ENCODE peak calls at places on chromosomes 2 and 18, in seven cellular contexts. L, E, O, N, M, G and K are unnamed samples.

GRCh38 chr2:222307138-222307756 is 8.4 kb upstream of the PAX3 start:
- DNase-seq in M (no peak), G (peak; percentile 68), N (no peak), E (no peak), L (no peak), O (no peak), K (no peak)

GRCh38 chr2:149617476-149617875 is 29.9 kb upstream of the MMADHC start:
- DNase-seq in E (no peak), G (no peak), L (no peak), M (no peak), N (no peak), O (no peak), K (no peak)

GRCh38 chr2:175175320-175175719 is 6.2 kb downstream of the ATP5MC3 start:
- DNase-seq in G (no peak), N (no peak), O (no peak), L (no peak), M (no peak), E (no peak), K (no peak)

GRCh38 chr2:119475225-119475856 is 43.7 kb downstream of the TMEM37 start:
- DNase-seq in G (peak; percentile 23), M (no peak), N (no peak), L (no peak), O (no peak), E (no peak), K (no peak)

GRCh38 chr2:240958366-240959213 is 39.8 kb upstream of the SNED1 start:
- DNase-seq in O (no peak), N (no peak), M (no peak), L (peak; percentile 30), E (no peak), G (no peak), K (no peak)

GRCh38 chr2:99729104-99729503 is 239.3 kb upstream of the REV1 start:
- DNase-seq in M (no peak), N (peak; percentile 24), O (no peak), E (no peak), G (peak; percentile 19), L (no peak), K (no peak)

GRCh38 chr2:144468823-144469595 is 50.9 kb downstream of the ZEB2 start:
- DNase-seq in G (no peak), L (no peak), O (no peak), E (no peak), N (no peak), M (no peak), K (no peak)

GRCh38 chr2:143603035-143603616 is 473.9 kb downstream of the ARHGAP15 start:
- DNase-seq in N (no peak), O (no peak), M (no peak), E (no peak), L (no peak), G (peak; percentile 9), K (no peak)

GRCh38 chr18:56565596-56566355 is 72.6 kb downstream of the TXNL1 start:
- DNase-seq in L (no peak), N (peak; percentile 35), G (no peak), E (no peak), M (no peak), O (no peak), K (no peak)